ENCODE peak calls at places on chromosomes 2 and 18, in seven cellular contexts. G, F, A, C, O, Y and D are unnamed samples.

GRCh38 chr18:59821983-59822382 is 77.8 kb upstream of the PMAIP1 start:
- DNase-seq in G (no peak), F (no peak), A (no peak), C (no peak), O (no peak), Y (no peak), D (no peak)

GRCh38 chr2:8643238-8643995 is 38.4 kb upstream of the ID2 start:
- DNase-seq in G (no peak), F (no peak), A (no peak), C (no peak), O (no peak), Y (no peak), D (no peak)

GRCh38 chr2:236675051-236675450 is 105.4 kb downstream of the ACKR3 start:
- DNase-seq in G (no peak), F (no peak), A (no peak), C (no peak), O (no peak), Y (no peak), D (no peak)

GRCh38 chr2:230441188-230441897 is 25.3 kb downstream of the SP100 start:
- DNase-seq in G (peak; percentile 35), F (no peak), A (no peak), C (no peak), O (no peak), Y (no peak), D (no peak)

GRCh38 chr2:70709275-70709674 is 58.7 kb downstream of the ADD2 start:
- DNase-seq in G (no peak), F (no peak), A (no peak), C (no peak), O (no peak), Y (no peak), D (no peak)

GRCh38 chr2:143219266-143219665 is 90.0 kb downstream of the ARHGAP15 start:
- DNase-seq in G (no peak), F (no peak), A (no peak), C (no peak), O (no peak), Y (no peak), D (no peak)

GRCh38 chr2:80517301-80517700 is 212.7 kb upstream of the LRRTM1 start:
- DNase-seq in G (no peak), F (no peak), A (no peak), C (no peak), O (no peak), Y (no peak), D (no peak)

GRCh38 chr2:182860858-182861257 is 5.6 kb downstream of the FRZB start:
- DNase-seq in G (no peak), F (no peak), A (no peak), C (no peak), O (no peak), Y (no peak), D (no peak)

GRCh38 chr2:179238027-179238426 is 26.6 kb downstream of the SESTD1 start:
- DNase-seq in G (no peak), F (no peak), A (no peak), C (peak; percentile 30), O (no peak), Y (no peak), D (no peak)

GRCh38 chr18:70384181-70384790 is 95.4 kb downstream of the SOCS6 start:
- DNase-seq in G (no peak), F (no peak), A (no peak), C (peak; percentile 72), O (peak; percentile 92), Y (no peak), D (no peak)

GRCh38 chr2:121382744-121383143 is 97.7 kb upstream of the TFCP2L1 start:
- DNase-seq in G (no peak), F (no peak), A (no peak), C (no peak), O (no peak), Y (no peak), D (no peak)

GRCh38 chr2:20562540-20563225 is 88.2 kb downstream of the HS1BP3 start:
- DNase-seq in G (no peak), F (no peak), A (no peak), C (peak; percentile 71), O (no peak), Y (no peak), D (no peak)

GRCh38 chr2:176123847-176124273 is 1.3 kb downstream of the HOXD9 start:
- DNase-seq in G (no peak), F (no peak), A (no peak), C (no peak), O (no peak), Y (no peak), D (no peak)

GRCh38 chr18:2881088-2881487 is 34.3 kb downstream of the EMILIN2 start:
- DNase-seq in G (no peak), F (no peak), A (no peak), C (no peak), O (no peak), Y (no peak), D (no peak)

GRCh38 chr18:37264956-37265355 is 300.6 kb downstream of the CELF4 start:
- DNase-seq in G (no peak), F (no peak), A (no peak), C (no peak), O (no peak), Y (no peak), D (no peak)

GRCh38 chr2:202064881-202065230 is 8.2 kb upstream of the KIAA2012 start:
- DNase-seq in G (no peak), F (no peak), A (no peak), C (no peak), O (no peak), Y (no peak), D (no peak)

GRCh38 chr2:241798631-241799521 is 10.1 kb upstream of the NEU4 start:
- DNase-seq in G (no peak), F (no peak), A (no peak), C (peak; percentile 44), O (no peak), Y (peak; percentile 28), D (no peak)

GRCh38 chr2:236870401-236870800 is 215.3 kb upstream of the COPS8 start:
- DNase-seq in G (no peak), F (no peak), A (no peak), C (no peak), O (no peak), Y (no peak), D (no peak)

GRCh38 chr2:236968101-236968886 is 117.4 kb upstream of the COPS8 start:
- DNase-seq in G (peak; percentile 9), F (no peak), A (no peak), C (peak; percentile 58), O (no peak), Y (no peak), D (no peak)

GRCh38 chr2:106638043-106638442 is 150.9 kb downstream of the CD8B2 start:
- DNase-seq in G (no peak), F (no peak), A (peak; percentile 7), C (no peak), O (no peak), Y (peak; percentile 26), D (no peak)

GRCh38 chr2:95356821-95357700 is 45.4 kb upstream of the FAHD2A start:
- DNase-seq in G (no peak), F (no peak), A (no peak), C (no peak), O (no peak), Y (no peak), D (no peak)

DNA sequence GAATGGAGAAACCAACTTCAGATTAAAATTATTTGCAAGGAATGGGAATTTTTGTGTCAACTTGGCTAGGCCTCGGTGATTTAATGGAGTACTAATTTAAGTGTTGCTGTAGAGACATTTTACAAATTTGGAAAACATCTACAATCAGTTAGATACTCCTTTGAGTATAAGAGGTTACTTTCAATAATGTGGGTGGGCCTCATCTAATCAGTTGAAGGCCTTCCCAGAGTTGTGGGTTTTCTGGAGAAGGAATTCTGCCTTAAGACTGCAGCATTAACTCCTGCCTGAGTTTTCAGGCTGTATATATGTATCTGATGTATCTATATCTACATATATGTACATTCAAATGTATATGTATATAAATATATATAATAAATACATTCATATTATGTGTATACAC is 47.6 kb upstream of the ABCA12 start:
- DNase-seq in G (no peak), F (no peak), A (no peak), C (no peak), O (no peak), Y (no peak), D (no peak)
- TF ChIP-seq YY1 in G (no peak), F (no peak), A (no peak), C (no peak), O (no peak), Y (no peak), D (no peak)

DNA sequence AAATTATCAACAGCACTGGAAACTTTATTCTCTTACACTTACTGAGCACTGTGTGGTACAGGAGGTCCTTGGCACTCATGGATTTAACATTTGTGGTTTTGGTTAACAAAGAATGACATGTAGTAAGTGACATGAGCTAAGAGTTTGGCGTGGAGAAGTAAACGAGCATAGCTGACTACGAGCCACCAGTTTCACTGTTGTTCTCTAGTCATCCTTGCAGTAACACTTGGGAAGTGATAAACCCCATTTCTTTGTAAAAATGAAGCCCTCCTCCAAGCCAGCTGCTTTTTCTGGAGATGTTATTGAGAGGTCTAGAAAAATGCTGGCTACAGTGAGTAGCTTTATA is 32.7 kb downstream of the QPCT start:
- DNase-seq in G (peak; percentile 40), F (no peak), A (no peak), C (no peak), O (no peak), Y (no peak), D (no peak)
- TF ChIP-seq YY1 in G (no peak), F (no peak), A (no peak), C (no peak), O (no peak), Y (no peak), D (no peak)

GRCh38 chr2:101152195-101153076 is 1.3 kb upstream of the TBC1D8 start:
- DNase-seq in G (peak; percentile 44), F (no peak), A (peak; percentile 37), C (peak; percentile 85), O (peak; percentile 40), Y (peak; percentile 47), D (no peak)
- TF ChIP-seq YY1 in G (peak; percentile 82), F (no peak), A (no peak), C (no peak), O (no peak), Y (no peak), D (no peak)

DNA sequence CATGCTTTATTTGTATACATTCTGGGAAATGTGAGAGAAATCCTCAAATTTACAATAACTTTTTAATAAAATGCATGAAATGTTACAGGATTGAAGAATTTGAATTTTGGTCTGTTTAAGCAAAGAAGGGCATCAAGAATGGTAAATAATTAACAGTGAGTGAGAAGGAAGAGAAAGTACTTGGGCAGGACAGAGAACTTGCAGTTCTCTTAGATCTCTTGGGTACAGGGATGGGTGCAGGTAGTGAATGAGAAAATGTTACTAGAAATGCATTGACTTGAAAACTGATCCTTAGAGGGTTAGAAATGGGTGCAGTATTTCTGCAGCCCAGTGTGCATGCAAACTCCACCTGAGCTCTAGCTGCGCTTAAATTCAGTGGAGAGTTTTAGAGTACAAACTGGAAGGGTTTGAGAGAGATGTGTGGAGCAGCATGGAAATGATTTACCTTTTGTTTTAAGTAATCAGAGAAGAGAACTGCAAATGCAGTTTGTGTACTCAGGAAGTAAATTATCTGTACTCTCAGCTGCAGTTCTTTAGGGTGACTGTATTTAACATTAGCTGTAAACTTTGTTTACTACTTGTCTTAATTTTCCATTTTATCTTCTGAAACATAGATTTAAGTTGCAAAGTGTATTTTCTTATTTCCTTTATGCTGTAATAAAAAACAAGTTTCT is 51.0 kb upstream of the RAB27B start:
- DNase-seq in G (no peak), F (no peak), A (no peak), C (no peak), O (no peak), Y (no peak), D (no peak)
- TF ChIP-seq YY1 in G (no peak), F (no peak), A (no peak), C (no peak), O (no peak), Y (no peak), D (no peak)